ENCODE peak calls at places on chromosomes 6 and 20, in nine cellular contexts. W is fibroblast of mammary gland; J is T follicular helper cell; I is Calu3; N is GM03348; L is RWPE1; T is iPS DF 19.7; P is activated CD8-positive, alpha-beta memory T cell treated with anti-CD3 and anti-CD28 coated beads for 4 hours; O is heart right ventricle. H is an unnamed sample.

GRCh38 chr6:2738373-2738979 is 12.2 kb downstream of the MYLK4 start:
- DNase-seq in W (peak), J (peak), I (peak), N (peak), L (peak), T (no peak), P (no peak), O (no peak), H (peak)

GRCh38 chr20:41467690-41468089 is 101.1 kb upstream of the EMILIN3 start:
- DNase-seq in W (no peak), J (no peak), I (no peak), N (no peak), L (peak), T (no peak), P (no peak), O (no peak), H (no peak)

GRCh38 chr6:54291146-54291545 is 17.1 kb upstream of the TINAG start:
- DNase-seq in W (peak), J (no peak), I (no peak), N (peak), L (peak), T (no peak), P (no peak), O (no peak), H (no peak)

GRCh38 chr20:47559141-47559540 is 57.5 kb downstream of the NCOA3 start:
- DNase-seq in W (no peak), J (no peak), I (no peak), N (no peak), L (no peak), T (no peak), P (no peak), O (no peak), H (no peak)

GRCh38 chr6:40542175-40542764 is 44.9 kb downstream of the LRFN2 start:
- DNase-seq in W (no peak), J (no peak), I (no peak), N (no peak), L (no peak), T (no peak), P (no peak), O (no peak), H (no peak)

GRCh38 chr6:130661077-130661476 is 166.1 kb upstream of the SMLR1 start:
- DNase-seq in W (no peak), J (no peak), I (no peak), N (no peak), L (no peak), T (no peak), P (no peak), O (no peak), H (no peak)

GRCh38 chr6:114024746-114025145 is 53.8 kb upstream of the HDAC2 start:
- DNase-seq in W (peak), J (no peak), I (no peak), N (no peak), L (no peak), T (no peak), P (no peak), O (no peak), H (no peak)

GRCh38 chr20:34220581-34220980 is 20.6 kb upstream of the ASIP start:
- DNase-seq in W (peak), J (no peak), I (no peak), N (peak), L (peak), T (no peak), P (no peak), O (no peak), H (peak)

GRCh38 chr20:19252670-19253120 is 40.3 kb downstream of the SLC24A3 start:
- DNase-seq in W (peak), J (no peak), I (no peak), N (no peak), L (peak), T (no peak), P (no peak), O (no peak), H (no peak)

GRCh38 chr6:106390088-106390487 is 29.6 kb downstream of the CRYBG1 start:
- DNase-seq in W (no peak), J (no peak), I (no peak), N (no peak), L (no peak), T (no peak), P (no peak), O (no peak), H (peak)

GRCh38 chr6:41093729-41094128 is 21.0 kb downstream of the NFYA start:
- DNase-seq in W (peak), J (no peak), I (no peak), N (no peak), L (no peak), T (no peak), P (no peak), O (no peak), H (no peak)

GRCh38 chr6:2858678-2859324 is 17.1 kb upstream of the SERPINB1 start:
- DNase-seq in W (no peak), J (peak), I (no peak), N (no peak), L (no peak), T (no peak), P (peak), O (no peak), H (no peak)

GRCh38 chr20:57071283-57071701 is 195.1 kb downstream of the BMP7 start:
- DNase-seq in W (no peak), J (no peak), I (no peak), N (no peak), L (peak), T (no peak), P (no peak), O (no peak), H (peak)

GRCh38 chr20:18628330-18628941 is 40.6 kb downstream of the DTD1 start:
- DNase-seq in W (no peak), J (no peak), I (peak), N (peak), L (peak), T (peak), P (no peak), O (no peak), H (peak)

GRCh38 chr6:19465760-19466159 is 371.4 kb upstream of the ID4 start:
- DNase-seq in W (peak), J (no peak), I (no peak), N (peak), L (no peak), T (no peak), P (no peak), O (no peak), H (no peak)

GRCh38 chr20:46347831-46348230 is 39.5 kb upstream of the CDH22 start:
- DNase-seq in W (no peak), J (no peak), I (no peak), N (no peak), L (no peak), T (no peak), P (no peak), O (no peak), H (no peak)

GRCh38 chr20:17660667-17661066 is 21.4 kb downstream of the RRBP1 start:
- DNase-seq in W (no peak), J (no peak), I (no peak), N (no peak), L (no peak), T (no peak), P (no peak), O (no peak), H (no peak)

GRCh38 chr6:149995235-149995750 is 30.0 kb downstream of the RAET1L start:
- DNase-seq in W (no peak), J (no peak), I (no peak), N (no peak), L (no peak), T (no peak), P (no peak), O (no peak), H (no peak)

GRCh38 chr6:28895131-28895812 is 28.5 kb downstream of the TRIM27 start:
- DNase-seq in W (peak), J (peak), I (peak), N (peak), L (peak), T (peak), P (peak), O (peak), H (peak)

GRCh38 chr20:31390490-31390889 is at the start of gene DEFB119:
- DNase-seq in W (no peak), J (no peak), I (no peak), N (no peak), L (no peak), T (no peak), P (no peak), O (no peak), H (no peak)

GRCh38 chr6:152309648-152310047 is 327.5 kb downstream of the SYNE1 start:
- DNase-seq in W (no peak), J (peak), I (no peak), N (no peak), L (no peak), T (no peak), P (peak), O (no peak), H (peak)

H was measured in SW480.